ENCODE peak calls at places on chromosomes 13 and 19, in four cellular contexts. D, Z, M and G are unnamed samples.

GRCh38 chr19:50486823-50487515 is 10.3 kb upstream of the GARIN5A start:
- DNase-seq in M (no peak), D (peak), Z (no peak), G (peak)

GRCh38 chr19:16627194-16627927 is 643 bp downstream of the MED26 start:
- DNase-seq in Z (peak), D (no peak), M (no peak), G (peak)

GRCh38 chr13:110334256-110334655 is 27.2 kb downstream of the COL4A2 start:
- DNase-seq in D (no peak), M (no peak), Z (no peak), G (no peak)

GRCh38 chr13:106534844-106535551 is 464 bp downstream of the EFNB2 start:
- DNase-seq in M (no peak), D (peak), Z (no peak), G (no peak)

GRCh38 chr13:98543380-98544104 is 33.4 kb downstream of the STK24 start:
- DNase-seq in D (no peak), Z (no peak), M (no peak), G (no peak)

GRCh38 chr13:102317593-102317992 is 84.3 kb downstream of the FGF14 start:
- DNase-seq in Z (peak), D (peak), M (no peak), G (no peak)

GRCh38 chr13:37488682-37489081 is 109.9 kb downstream of the POSTN start:
- DNase-seq in Z (no peak), D (peak), M (no peak), G (no peak)

GRCh38 chr13:50352720-50353491 is 337.7 kb downstream of the KCNRG start:
- DNase-seq in Z (no peak), M (no peak), D (no peak), G (no peak)

GRCh38 chr19:1016647-1017114 is 4.2 kb downstream of the TMEM259 start:
- DNase-seq in M (no peak), Z (no peak), D (no peak), G (no peak)

GRCh38 chr13:58300224-58300623 is 668.7 kb downstream of the PCDH17 start:
- DNase-seq in D (no peak), Z (no peak), M (no peak), G (no peak)

GRCh38 chr19:51887522-51888498 is at the start of gene ZNF577:
- DNase-seq in M (peak), D (peak), Z (peak), G (peak)

DNA sequence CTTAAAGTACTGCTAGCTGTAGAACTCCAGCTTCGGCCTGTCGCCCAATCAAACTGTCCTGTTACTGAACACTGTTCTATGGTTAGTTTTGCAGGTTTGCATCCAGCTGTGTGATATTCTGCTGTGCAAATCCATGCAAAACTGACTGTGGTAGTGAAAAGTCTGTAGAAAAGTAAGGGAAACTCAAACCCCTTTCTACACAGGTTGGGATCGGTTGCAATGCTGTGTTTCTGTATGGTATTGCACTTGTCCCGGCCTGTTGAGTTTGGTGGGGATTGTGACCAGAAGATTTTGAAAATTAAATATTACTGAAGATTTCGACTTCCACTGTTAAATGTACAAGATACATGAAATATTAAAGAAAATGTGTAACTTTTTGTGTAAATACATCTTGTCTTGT is 3.6 kb downstream of the MIR17HG start:
- DNase-seq in M (no peak), D (no peak), Z (no peak), G (no peak)
- H3K4me3 ChIP-seq in M (no peak), D (peak), Z (no peak), G (peak)

GRCh38 chr19:49475191-49475932 is 1.3 kb downstream of the FLT3LG start:
- DNase-seq in Z (no peak), M (no peak), D (no peak), G (no peak)
- H3K4me3 ChIP-seq in Z (no peak), M (no peak), D (no peak), G (no peak)

DNA sequence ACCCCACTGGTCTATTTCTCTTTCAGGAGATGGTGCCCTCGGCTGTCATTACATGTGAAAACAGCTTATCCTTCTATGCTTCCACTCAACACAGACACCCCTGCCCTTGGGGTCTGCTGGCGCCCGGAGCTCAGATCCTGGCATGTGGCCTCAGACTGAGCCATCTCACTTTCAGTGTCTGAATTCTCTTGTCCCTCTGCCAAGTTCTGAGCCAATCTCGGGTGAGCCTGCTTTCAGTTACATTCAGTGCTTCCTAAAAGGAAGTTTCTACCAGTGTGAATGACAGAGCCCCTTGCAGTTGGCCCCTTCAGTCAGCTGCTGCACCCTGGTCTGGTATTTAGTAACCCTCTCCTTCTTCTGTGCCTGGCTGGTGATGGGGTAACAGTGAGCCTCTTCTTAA is 293.6 kb downstream of the DNAJC15 start:
- DNase-seq in D (peak), Z (peak), M (no peak), G (peak)
- H3K4me3 ChIP-seq in D (no peak), Z (no peak), M (no peak), G (no peak)

GRCh38 chr13:100305398-100305797 is 216.5 kb downstream of the PCCA start:
- DNase-seq in M (no peak), Z (no peak), D (no peak), G (no peak)

GRCh38 chr13:100306444-100306999 is 217.6 kb downstream of the PCCA start:
- DNase-seq in M (no peak), D (no peak), Z (no peak), G (no peak)

GRCh38 chr13:100302391-100302790 is 213.5 kb downstream of the PCCA start:
- DNase-seq in M (no peak), D (no peak), Z (no peak), G (no peak)

GRCh38 chr13:100306042-100306441 is 217.1 kb downstream of the PCCA start:
- DNase-seq in M (no peak), D (no peak), Z (no peak), G (no peak)

GRCh38 chr13:100304241-100304640 is 215.3 kb downstream of the PCCA start:
- DNase-seq in Z (no peak), D (no peak), M (no peak), G (no peak)
- H3K4me3 ChIP-seq in Z (no peak), D (no peak), M (no peak), G (no peak)

GRCh38 chr19:34957830-34958751 is 5.9 kb downstream of the ZNF792 start:
- DNase-seq in D (no peak), Z (no peak), M (no peak), G (no peak)
- H3K4me3 ChIP-seq in D (no peak), Z (no peak), M (no peak), G (no peak)

DNA sequence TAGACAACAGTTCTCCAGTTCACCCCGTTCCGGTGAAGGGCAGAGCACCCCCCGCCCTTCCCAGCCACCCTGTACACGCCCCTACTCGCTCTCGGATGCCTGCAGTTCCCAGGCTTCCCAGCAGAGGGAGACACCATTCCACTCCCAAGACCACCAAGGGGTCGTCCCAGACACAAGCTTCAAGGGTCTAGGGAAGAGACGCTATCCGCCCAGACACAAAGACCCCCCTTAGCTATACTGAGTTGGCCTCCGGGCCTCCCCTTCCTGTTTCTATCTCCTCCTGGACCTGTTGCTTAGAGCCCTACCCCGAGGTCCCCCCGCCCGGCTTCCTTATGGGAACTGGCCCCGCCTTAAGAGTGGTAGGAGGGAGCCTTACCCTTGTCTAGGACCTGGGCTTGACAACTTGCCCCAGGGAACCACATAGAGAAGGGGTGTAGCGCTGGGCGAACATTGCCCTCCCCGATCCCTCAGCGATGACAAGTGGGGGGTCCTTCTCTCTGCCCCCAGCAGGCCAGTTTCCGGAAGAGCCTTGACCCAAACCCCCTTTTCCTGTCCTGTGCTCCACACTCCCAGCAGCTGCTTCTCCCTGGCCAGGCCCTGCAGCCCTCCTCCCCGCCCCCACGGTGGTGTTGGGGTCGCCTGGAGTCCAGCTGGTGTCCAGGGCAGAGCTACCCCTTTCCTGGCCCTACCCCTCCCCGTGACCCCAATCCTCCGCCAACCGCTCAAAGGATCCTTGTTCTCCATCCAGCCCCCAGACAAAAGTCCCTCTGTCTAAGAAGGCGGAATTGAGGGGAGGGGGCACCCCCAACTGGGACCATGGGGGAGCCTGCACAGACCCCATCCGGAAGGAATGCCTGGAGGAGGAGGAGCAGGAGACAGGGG is 726 bp upstream of the FXYD3 start:
- DNase-seq in M (peak), D (peak), Z (peak), G (peak)
- H3K4me3 ChIP-seq in M (no peak), D (peak), Z (peak), G (peak)

DNA sequence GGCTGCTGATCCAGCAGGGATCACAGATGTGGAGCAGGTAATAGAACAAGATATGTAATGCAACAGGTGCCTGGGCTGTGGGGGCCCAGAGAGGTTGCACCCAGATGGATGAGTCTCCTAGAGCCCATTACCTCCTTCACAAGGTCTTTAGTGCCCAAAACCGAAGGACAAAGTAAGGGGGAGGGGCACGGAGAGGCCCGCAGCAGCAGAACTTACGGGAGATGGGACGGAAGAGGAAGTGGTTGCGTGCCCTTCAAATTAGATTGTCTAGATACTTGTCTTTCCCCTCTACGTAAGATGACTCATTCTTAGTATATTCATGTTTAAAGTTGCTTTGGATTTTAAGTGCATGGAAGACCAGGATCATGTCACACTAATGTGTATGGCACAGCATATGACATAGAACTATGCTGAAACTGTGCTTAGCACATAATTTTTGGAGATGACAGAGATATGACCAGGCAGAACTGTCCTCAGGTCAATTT is 5.7 kb upstream of the MRPS31 start:
- DNase-seq in Z (no peak), D (peak), M (no peak), G (no peak)
- H3K4me3 ChIP-seq in Z (no peak), D (no peak), M (no peak), G (no peak)

GRCh38 chr19:36257512-36257876 is 42.6 kb downstream of the ZNF146 start:
- DNase-seq in Z (peak), D (peak), M (no peak), G (no peak)

GRCh38 chr19:36256853-36257511 is 42.1 kb downstream of the ZNF146 start:
- DNase-seq in D (no peak), Z (no peak), M (no peak), G (no peak)

GRCh38 chr19:36259211-36259610 is 44.3 kb downstream of the ZNF146 start:
- DNase-seq in M (no peak), D (no peak), Z (no peak), G (no peak)

GRCh38 chr19:36256064-36256463 is 41.2 kb downstream of the ZNF146 start:
- DNase-seq in D (no peak), Z (no peak), M (no peak), G (no peak)

GRCh38 chr19:36258028-36258875 is 43.3 kb downstream of the ZNF146 start:
- DNase-seq in D (no peak), M (no peak), Z (no peak), G (no peak)
- H3K4me3 ChIP-seq in D (no peak), M (no peak), Z (peak), G (no peak)

DNA sequence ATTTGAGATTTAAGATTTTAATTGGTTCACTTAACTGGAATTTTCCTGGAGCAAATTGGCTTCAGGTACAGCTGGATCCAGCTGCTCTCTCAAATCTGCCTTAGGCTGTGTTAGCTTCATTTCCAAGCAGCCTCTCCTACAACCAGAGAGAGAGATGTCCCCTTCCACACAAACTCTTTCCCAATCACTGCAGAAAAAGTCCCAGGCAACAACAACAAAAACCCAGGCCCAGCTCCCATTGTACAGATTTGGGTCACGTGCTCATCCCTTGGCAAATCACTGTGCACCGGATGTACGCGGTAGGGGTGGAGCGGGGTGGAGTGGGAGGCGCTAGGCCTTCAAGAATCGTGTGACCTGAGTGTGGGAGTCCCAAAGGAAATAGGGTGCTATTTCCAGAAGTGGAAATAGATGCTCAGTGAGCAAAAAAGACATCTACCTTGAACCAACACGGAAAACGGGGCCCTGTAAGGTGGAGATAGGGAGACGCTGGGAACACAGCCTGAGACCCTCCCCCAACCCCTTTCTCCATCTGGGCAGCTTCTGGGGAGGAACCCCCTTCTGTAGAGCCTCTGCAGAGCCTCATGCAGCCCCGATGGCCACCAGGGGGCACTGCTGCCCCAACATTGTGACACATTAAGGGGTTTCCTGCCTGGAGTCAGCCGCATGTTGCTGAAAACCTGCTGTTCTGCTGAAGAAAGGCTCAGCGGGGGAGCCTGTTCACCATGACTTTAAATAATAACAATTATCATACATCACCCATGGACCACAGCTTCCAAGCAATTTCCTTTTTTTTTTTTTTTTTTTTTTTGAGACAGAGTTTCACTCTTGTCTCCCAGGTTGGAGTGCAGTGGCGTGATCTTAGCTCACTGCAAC is 25.4 kb downstream of the HPN start:
- DNase-seq in D (peak), M (peak), Z (peak), G (peak)
- H3K4me3 ChIP-seq in D (no peak), M (no peak), Z (no peak), G (no peak)